ENCODE peak calls at places on chromosomes 7 and 10, in six cellular contexts. One of them, this sample, is unnamed.

GRCh38 chr7:757741-758163 is 30.7 kb upstream of the PRKAR1B start:
- DNase-seq in HCT116: no peak
- DNase-seq in ELR: no peak
- DNase-seq in naive thymus-derived CD8-positive, alpha-beta T cell: no peak
- DNase-seq in stimulated activated CD4-positive, alpha-beta T cell treated with anti-CD3 and anti-CD28 coated beads, Interleukin-1b, Interleukin-23, amount 100 ng/mL, for 1 hour: no peak
- DNase-seq in kidney: peak
- DNase-seq in this sample: no peak

GRCh38 chr10:13661261-13661660 is 74.5 kb downstream of the PRPF18 start:
- DNase-seq in HCT116: no peak
- DNase-seq in ELR: no peak
- DNase-seq in naive thymus-derived CD8-positive, alpha-beta T cell: no peak
- DNase-seq in stimulated activated CD4-positive, alpha-beta T cell treated with anti-CD3 and anti-CD28 coated beads, Interleukin-1b, Interleukin-23, amount 100 ng/mL, for 1 hour: no peak
- DNase-seq in kidney: no peak
- DNase-seq in this sample: no peak

GRCh38 chr7:83957333-83957732 is 237.3 kb downstream of the SEMA3A start:
- DNase-seq in HCT116: no peak
- DNase-seq in ELR: no peak
- DNase-seq in naive thymus-derived CD8-positive, alpha-beta T cell: no peak
- DNase-seq in stimulated activated CD4-positive, alpha-beta T cell treated with anti-CD3 and anti-CD28 coated beads, Interleukin-1b, Interleukin-23, amount 100 ng/mL, for 1 hour: no peak
- DNase-seq in kidney: no peak
- DNase-seq in this sample: no peak

GRCh38 chr7:23430902-23431259 is 39.4 kb downstream of the IGF2BP3 start:
- DNase-seq in HCT116: no peak
- DNase-seq in ELR: no peak
- DNase-seq in naive thymus-derived CD8-positive, alpha-beta T cell: no peak
- DNase-seq in stimulated activated CD4-positive, alpha-beta T cell treated with anti-CD3 and anti-CD28 coated beads, Interleukin-1b, Interleukin-23, amount 100 ng/mL, for 1 hour: no peak
- DNase-seq in kidney: no peak
- DNase-seq in this sample: no peak

GRCh38 chr10:69863580-69863979 is 61.9 kb downstream of the COL13A1 start:
- DNase-seq in HCT116: no peak
- DNase-seq in ELR: peak
- DNase-seq in naive thymus-derived CD8-positive, alpha-beta T cell: no peak
- DNase-seq in stimulated activated CD4-positive, alpha-beta T cell treated with anti-CD3 and anti-CD28 coated beads, Interleukin-1b, Interleukin-23, amount 100 ng/mL, for 1 hour: no peak
- DNase-seq in kidney: no peak
- DNase-seq in this sample: no peak

GRCh38 chr10:107740962-107741690 is 576.6 kb upstream of the SORCS1 start:
- DNase-seq in HCT116: no peak
- DNase-seq in ELR: peak
- DNase-seq in naive thymus-derived CD8-positive, alpha-beta T cell: no peak
- DNase-seq in stimulated activated CD4-positive, alpha-beta T cell treated with anti-CD3 and anti-CD28 coated beads, Interleukin-1b, Interleukin-23, amount 100 ng/mL, for 1 hour: no peak
- DNase-seq in kidney: no peak
- DNase-seq in this sample: no peak

GRCh38 chr7:30928254-30928872 is 16.7 kb downstream of the AQP1 start:
- DNase-seq in HCT116: no peak
- DNase-seq in ELR: no peak
- DNase-seq in naive thymus-derived CD8-positive, alpha-beta T cell: no peak
- DNase-seq in stimulated activated CD4-positive, alpha-beta T cell treated with anti-CD3 and anti-CD28 coated beads, Interleukin-1b, Interleukin-23, amount 100 ng/mL, for 1 hour: no peak
- DNase-seq in kidney: peak
- DNase-seq in this sample: no peak

GRCh38 chr7:128941946-128942526 is 4.3 kb downstream of the IRF5 start:
- DNase-seq in HCT116: no peak
- DNase-seq in ELR: no peak
- DNase-seq in naive thymus-derived CD8-positive, alpha-beta T cell: no peak
- DNase-seq in stimulated activated CD4-positive, alpha-beta T cell treated with anti-CD3 and anti-CD28 coated beads, Interleukin-1b, Interleukin-23, amount 100 ng/mL, for 1 hour: no peak
- DNase-seq in kidney: no peak
- DNase-seq in this sample: no peak

GRCh38 chr7:93622036-93622714 is 47.7 kb upstream of the CALCR start:
- DNase-seq in HCT116: peak
- DNase-seq in ELR: peak
- DNase-seq in naive thymus-derived CD8-positive, alpha-beta T cell: no peak
- DNase-seq in stimulated activated CD4-positive, alpha-beta T cell treated with anti-CD3 and anti-CD28 coated beads, Interleukin-1b, Interleukin-23, amount 100 ng/mL, for 1 hour: no peak
- DNase-seq in kidney: no peak
- DNase-seq in this sample: no peak

GRCh38 chr7:44267719-44268413 is 57.5 kb downstream of the CAMK2B start:
- DNase-seq in HCT116: no peak
- DNase-seq in ELR: no peak
- DNase-seq in naive thymus-derived CD8-positive, alpha-beta T cell: no peak
- DNase-seq in stimulated activated CD4-positive, alpha-beta T cell treated with anti-CD3 and anti-CD28 coated beads, Interleukin-1b, Interleukin-23, amount 100 ng/mL, for 1 hour: no peak
- DNase-seq in kidney: no peak
- DNase-seq in this sample: no peak

GRCh38 chr10:61655335-61655851 is 7.3 kb upstream of the CABCOCO1 start:
- DNase-seq in HCT116: no peak
- DNase-seq in ELR: no peak
- DNase-seq in naive thymus-derived CD8-positive, alpha-beta T cell: no peak
- DNase-seq in stimulated activated CD4-positive, alpha-beta T cell treated with anti-CD3 and anti-CD28 coated beads, Interleukin-1b, Interleukin-23, amount 100 ng/mL, for 1 hour: no peak
- DNase-seq in kidney: no peak
- DNase-seq in this sample: no peak

GRCh38 chr10:89838002-89838615 is 136.7 kb downstream of the KIF20B start:
- DNase-seq in HCT116: no peak
- DNase-seq in ELR: no peak
- DNase-seq in naive thymus-derived CD8-positive, alpha-beta T cell: no peak
- DNase-seq in stimulated activated CD4-positive, alpha-beta T cell treated with anti-CD3 and anti-CD28 coated beads, Interleukin-1b, Interleukin-23, amount 100 ng/mL, for 1 hour: no peak
- DNase-seq in kidney: no peak
- DNase-seq in this sample: no peak

GRCh38 chr10:131786756-131787605 is 113.8 kb upstream of the PPP2R2D start:
- DNase-seq in HCT116: peak
- DNase-seq in ELR: peak
- DNase-seq in naive thymus-derived CD8-positive, alpha-beta T cell: no peak
- DNase-seq in stimulated activated CD4-positive, alpha-beta T cell treated with anti-CD3 and anti-CD28 coated beads, Interleukin-1b, Interleukin-23, amount 100 ng/mL, for 1 hour: no peak
- DNase-seq in kidney: no peak
- DNase-seq in this sample: no peak

GRCh38 chr10:133471300-133472109 is 17.8 kb downstream of the SCART1 start:
- DNase-seq in HCT116: no peak
- DNase-seq in ELR: no peak
- DNase-seq in naive thymus-derived CD8-positive, alpha-beta T cell: no peak
- DNase-seq in stimulated activated CD4-positive, alpha-beta T cell treated with anti-CD3 and anti-CD28 coated beads, Interleukin-1b, Interleukin-23, amount 100 ng/mL, for 1 hour: no peak
- DNase-seq in kidney: no peak
- DNase-seq in this sample: no peak

GRCh38 chr10:124663228-124663627 is 81.0 kb downstream of the FAM53B start:
- DNase-seq in HCT116: no peak
- DNase-seq in ELR: no peak
- DNase-seq in naive thymus-derived CD8-positive, alpha-beta T cell: no peak
- DNase-seq in stimulated activated CD4-positive, alpha-beta T cell treated with anti-CD3 and anti-CD28 coated beads, Interleukin-1b, Interleukin-23, amount 100 ng/mL, for 1 hour: no peak
- DNase-seq in kidney: no peak
- DNase-seq in this sample: no peak

GRCh38 chr7:47890125-47890524 is 58.1 kb downstream of the PKD1L1 start:
- DNase-seq in HCT116: no peak
- DNase-seq in ELR: no peak
- DNase-seq in naive thymus-derived CD8-positive, alpha-beta T cell: no peak
- DNase-seq in stimulated activated CD4-positive, alpha-beta T cell treated with anti-CD3 and anti-CD28 coated beads, Interleukin-1b, Interleukin-23, amount 100 ng/mL, for 1 hour: no peak
- DNase-seq in kidney: no peak
- DNase-seq in this sample: no peak

GRCh38 chr10:122422266-122422980 is 32.0 kb upstream of the ARMS2 start:
- DNase-seq in HCT116: no peak
- DNase-seq in ELR: no peak
- DNase-seq in naive thymus-derived CD8-positive, alpha-beta T cell: no peak
- DNase-seq in stimulated activated CD4-positive, alpha-beta T cell treated with anti-CD3 and anti-CD28 coated beads, Interleukin-1b, Interleukin-23, amount 100 ng/mL, for 1 hour: no peak
- DNase-seq in kidney: no peak
- DNase-seq in this sample: no peak

GRCh38 chr10:68296833-68297232 is 35.0 kb upstream of the HNRNPH3 start:
- DNase-seq in HCT116: no peak
- DNase-seq in ELR: no peak
- DNase-seq in naive thymus-derived CD8-positive, alpha-beta T cell: no peak
- DNase-seq in stimulated activated CD4-positive, alpha-beta T cell treated with anti-CD3 and anti-CD28 coated beads, Interleukin-1b, Interleukin-23, amount 100 ng/mL, for 1 hour: no peak
- DNase-seq in kidney: no peak
- DNase-seq in this sample: no peak

GRCh38 chr10:122286872-122287271 is 15.8 kb downstream of the BTBD16 start:
- DNase-seq in HCT116: no peak
- DNase-seq in ELR: peak
- DNase-seq in naive thymus-derived CD8-positive, alpha-beta T cell: no peak
- DNase-seq in stimulated activated CD4-positive, alpha-beta T cell treated with anti-CD3 and anti-CD28 coated beads, Interleukin-1b, Interleukin-23, amount 100 ng/mL, for 1 hour: no peak
- DNase-seq in kidney: no peak
- DNase-seq in this sample: no peak

GRCh38 chr7:39602351-39602750 is 21.0 kb upstream of the RALA start:
- DNase-seq in HCT116: no peak
- DNase-seq in ELR: peak
- DNase-seq in naive thymus-derived CD8-positive, alpha-beta T cell: no peak
- DNase-seq in stimulated activated CD4-positive, alpha-beta T cell treated with anti-CD3 and anti-CD28 coated beads, Interleukin-1b, Interleukin-23, amount 100 ng/mL, for 1 hour: no peak
- DNase-seq in kidney: no peak
- DNase-seq in this sample: no peak

GRCh38 chr7:133364959-133365680 is 112.2 kb downstream of the EXOC4 start:
- DNase-seq in HCT116: no peak
- DNase-seq in ELR: peak
- DNase-seq in naive thymus-derived CD8-positive, alpha-beta T cell: no peak
- DNase-seq in stimulated activated CD4-positive, alpha-beta T cell treated with anti-CD3 and anti-CD28 coated beads, Interleukin-1b, Interleukin-23, amount 100 ng/mL, for 1 hour: no peak
- DNase-seq in kidney: no peak
- DNase-seq in this sample: no peak

GRCh38 chr10:86106616-86107015 is 260.0 kb downstream of the GRID1 start:
- DNase-seq in HCT116: no peak
- DNase-seq in ELR: no peak
- DNase-seq in naive thymus-derived CD8-positive, alpha-beta T cell: no peak
- DNase-seq in stimulated activated CD4-positive, alpha-beta T cell treated with anti-CD3 and anti-CD28 coated beads, Interleukin-1b, Interleukin-23, amount 100 ng/mL, for 1 hour: no peak
- DNase-seq in kidney: no peak
- DNase-seq in this sample: no peak

GRCh38 chr7:73892003-73892975 is 31.3 kb downstream of the TMEM270 start:
- DNase-seq in HCT116: no peak
- DNase-seq in ELR: peak
- DNase-seq in naive thymus-derived CD8-positive, alpha-beta T cell: no peak
- DNase-seq in stimulated activated CD4-positive, alpha-beta T cell treated with anti-CD3 and anti-CD28 coated beads, Interleukin-1b, Interleukin-23, amount 100 ng/mL, for 1 hour: no peak
- DNase-seq in kidney: peak
- DNase-seq in this sample: no peak

GRCh38 chr10:131577786-131578471 is 266.4 kb upstream of the TCERG1L start:
- DNase-seq in HCT116: no peak
- DNase-seq in ELR: no peak
- DNase-seq in naive thymus-derived CD8-positive, alpha-beta T cell: no peak
- DNase-seq in stimulated activated CD4-positive, alpha-beta T cell treated with anti-CD3 and anti-CD28 coated beads, Interleukin-1b, Interleukin-23, amount 100 ng/mL, for 1 hour: no peak
- DNase-seq in kidney: no peak
- DNase-seq in this sample: no peak

GRCh38 chr7:27547401-27547800 is 115.3 kb downstream of the HIBADH start:
- DNase-seq in HCT116: no peak
- DNase-seq in ELR: peak
- DNase-seq in naive thymus-derived CD8-positive, alpha-beta T cell: no peak
- DNase-seq in stimulated activated CD4-positive, alpha-beta T cell treated with anti-CD3 and anti-CD28 coated beads, Interleukin-1b, Interleukin-23, amount 100 ng/mL, for 1 hour: no peak
- DNase-seq in kidney: no peak
- DNase-seq in this sample: no peak

GRCh38 chr10:11326241-11326640 is 285.2 kb downstream of the USP6NL start:
- DNase-seq in HCT116: no peak
- DNase-seq in ELR: no peak
- DNase-seq in naive thymus-derived CD8-positive, alpha-beta T cell: no peak
- DNase-seq in stimulated activated CD4-positive, alpha-beta T cell treated with anti-CD3 and anti-CD28 coated beads, Interleukin-1b, Interleukin-23, amount 100 ng/mL, for 1 hour: no peak
- DNase-seq in kidney: no peak
- DNase-seq in this sample: no peak

GRCh38 chr10:88515235-88515634 is 67.9 kb downstream of the RNLS start:
- DNase-seq in HCT116: no peak
- DNase-seq in ELR: no peak
- DNase-seq in naive thymus-derived CD8-positive, alpha-beta T cell: no peak
- DNase-seq in stimulated activated CD4-positive, alpha-beta T cell treated with anti-CD3 and anti-CD28 coated beads, Interleukin-1b, Interleukin-23, amount 100 ng/mL, for 1 hour: no peak
- DNase-seq in kidney: no peak
- DNase-seq in this sample: no peak

GRCh38 chr7:155576900-155577508 is 30.6 kb upstream of the CNPY1 start:
- DNase-seq in HCT116: peak
- DNase-seq in ELR: no peak
- DNase-seq in naive thymus-derived CD8-positive, alpha-beta T cell: no peak
- DNase-seq in stimulated activated CD4-positive, alpha-beta T cell treated with anti-CD3 and anti-CD28 coated beads, Interleukin-1b, Interleukin-23, amount 100 ng/mL, for 1 hour: no peak
- DNase-seq in kidney: no peak
- DNase-seq in this sample: no peak

This sample was measured in iPS DF 6.9.